ENCODE peak calls at places on chromosomes 3 and 15, in seven cellular contexts. P is HCT116, D is OCI-LY7, F is MM.1S, A is GM23248, U is PC-3, Z is hepatocyte. W is an unnamed sample.

GRCh38 chr3:114454592-114455251 is 160.9 kb downstream of the TIGIT start:
- DNase-seq in F (no peak), Z (no peak), P (no peak), D (peak; percentile 40), A (peak; percentile 37), U (no peak), W (peak; percentile 61)

GRCh38 chr3:72745146-72745976 is 102.9 kb downstream of the SHQ1 start:
- DNase-seq in Z (peak; percentile 79), A (no peak), F (no peak), P (no peak), U (peak; percentile 72), D (no peak), W (peak; percentile 13)

GRCh38 chr15:100544946-100545345 is 16.2 kb upstream of the CERS3 start:
- DNase-seq in U (no peak), A (no peak), D (no peak), Z (no peak), P (no peak), F (no peak), W (no peak)

GRCh38 chr15:52448010-52448890 is 80.4 kb downstream of the MYO5A start:
- DNase-seq in D (no peak), Z (no peak), F (no peak), A (no peak), U (no peak), P (no peak), W (no peak)

GRCh38 chr3:187567741-187568140 is 102.5 kb downstream of the SST start:
- DNase-seq in P (no peak), Z (no peak), D (no peak), F (no peak), U (no peak), A (peak; percentile 65), W (no peak)

GRCh38 chr3:175737646-175738572 is 878.8 kb downstream of the NAALADL2 start:
- DNase-seq in D (no peak), P (no peak), U (peak; percentile 84), F (no peak), A (peak; percentile 70), Z (no peak), W (no peak)

GRCh38 chr3:136396916-136397315 is 146.8 kb downstream of the PCCB start:
- DNase-seq in U (no peak), F (no peak), D (no peak), Z (no peak), A (peak; percentile 7), P (no peak), W (no peak)

GRCh38 chr3:132549890-132550578 is 47.0 kb upstream of the ACKR4 start:
- DNase-seq in A (peak; percentile 79), F (peak; percentile 67), D (no peak), U (peak; percentile 85), Z (no peak), P (no peak), W (no peak)

GRCh38 chr3:54324069-54324468 is 201.7 kb downstream of the CACNA2D3 start:
- DNase-seq in D (no peak), U (no peak), Z (no peak), P (no peak), F (no peak), A (no peak), W (no peak)

GRCh38 chr3:54322354-54322753 is 200.0 kb downstream of the CACNA2D3 start:
- DNase-seq in F (no peak), P (no peak), U (no peak), Z (peak; percentile 85), A (no peak), D (no peak), W (no peak)

GRCh38 chr3:54321515-54321914 is 199.2 kb downstream of the CACNA2D3 start:
- DNase-seq in F (no peak), P (no peak), D (no peak), A (no peak), Z (peak; percentile 60), U (no peak), W (peak; percentile 37)

GRCh38 chr3:54320376-54320775 is 198.0 kb downstream of the CACNA2D3 start:
- DNase-seq in P (no peak), U (no peak), F (no peak), D (no peak), A (no peak), Z (no peak), W (no peak)
- H3K4me2 ChIP-seq in P (no peak overlapping the region), U (no peak overlapping the region), F (no peak overlapping the region), D (no peak overlapping the region), A (no peak overlapping the region), Z (no peak overlapping the region), W (no peak overlapping the region)

GRCh38 chr3:102207173-102207572 is 227.6 kb upstream of the ZPLD1 start:
- DNase-seq in U (no peak), A (peak; percentile 30), F (no peak), Z (no peak), P (no peak), D (no peak), W (no peak)

GRCh38 chr3:102205647-102206046 is 229.2 kb upstream of the ZPLD1 start:
- DNase-seq in A (no peak), D (no peak), P (no peak), F (no peak), U (no peak), Z (no peak), W (no peak)

DNA sequence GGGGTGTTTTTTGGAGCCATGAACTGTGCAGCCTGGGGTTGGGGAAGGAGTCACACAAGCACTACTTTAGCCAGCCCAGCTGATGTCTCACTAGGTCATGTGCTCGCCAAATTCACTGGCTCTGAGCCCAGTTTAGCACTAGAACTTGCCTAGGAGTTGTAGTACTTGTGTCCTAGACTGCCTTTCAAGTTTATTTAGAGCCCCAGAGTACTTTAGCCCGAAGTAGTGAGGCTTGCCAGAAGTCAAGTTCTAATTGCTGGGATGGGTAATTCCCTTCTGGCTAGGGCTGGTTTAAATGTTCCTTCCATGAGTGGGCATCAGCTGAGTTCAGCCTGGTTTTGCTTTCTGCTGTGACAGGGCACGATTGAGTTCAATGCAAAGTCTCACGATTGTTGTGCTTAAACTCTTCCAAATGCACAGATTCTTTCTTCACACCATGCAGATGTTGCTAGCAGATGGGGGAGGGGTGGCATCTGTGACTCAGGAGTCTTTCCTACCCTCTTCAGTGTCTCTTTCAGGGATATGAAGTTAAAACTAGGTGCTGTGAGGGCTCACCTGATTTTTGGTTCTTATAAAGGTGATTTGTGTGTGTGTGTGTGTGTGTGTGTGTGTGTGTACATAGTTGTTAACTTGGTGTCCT is 228.2 kb upstream of the ZPLD1 start:
- DNase-seq in Z (peak; percentile 26), D (no peak), F (no peak), P (no peak), U (peak; percentile 32), A (peak; percentile 80), W (no peak)
- TF ChIP-seq EZH2phosphoT487 in Z (no peak), D (no peak), F (no peak), P (no peak), U (no peak), A (no peak), W (no peak)

GRCh38 chr15:96349933-96350292 is 19.4 kb downstream of the NR2F2 start:
- DNase-seq in P (no peak), D (no peak), Z (no peak), U (no peak), A (no peak), F (no peak), W (peak; percentile 62)

GRCh38 chr15:96349034-96349932 is 18.8 kb downstream of the NR2F2 start:
- DNase-seq in F (no peak), A (no peak), U (no peak), D (no peak), Z (no peak), P (no peak), W (peak; percentile 7)

GRCh38 chr15:96350321-96350720 is 19.8 kb downstream of the NR2F2 start:
- DNase-seq in A (no peak), U (no peak), P (no peak), F (no peak), Z (no peak), D (no peak), W (peak; percentile 10)

GRCh38 chr15:96347181-96348111 is 16.9 kb downstream of the NR2F2 start:
- DNase-seq in A (no peak), F (no peak), P (no peak), Z (no peak), U (no peak), D (no peak), W (peak; percentile 86)

DNA sequence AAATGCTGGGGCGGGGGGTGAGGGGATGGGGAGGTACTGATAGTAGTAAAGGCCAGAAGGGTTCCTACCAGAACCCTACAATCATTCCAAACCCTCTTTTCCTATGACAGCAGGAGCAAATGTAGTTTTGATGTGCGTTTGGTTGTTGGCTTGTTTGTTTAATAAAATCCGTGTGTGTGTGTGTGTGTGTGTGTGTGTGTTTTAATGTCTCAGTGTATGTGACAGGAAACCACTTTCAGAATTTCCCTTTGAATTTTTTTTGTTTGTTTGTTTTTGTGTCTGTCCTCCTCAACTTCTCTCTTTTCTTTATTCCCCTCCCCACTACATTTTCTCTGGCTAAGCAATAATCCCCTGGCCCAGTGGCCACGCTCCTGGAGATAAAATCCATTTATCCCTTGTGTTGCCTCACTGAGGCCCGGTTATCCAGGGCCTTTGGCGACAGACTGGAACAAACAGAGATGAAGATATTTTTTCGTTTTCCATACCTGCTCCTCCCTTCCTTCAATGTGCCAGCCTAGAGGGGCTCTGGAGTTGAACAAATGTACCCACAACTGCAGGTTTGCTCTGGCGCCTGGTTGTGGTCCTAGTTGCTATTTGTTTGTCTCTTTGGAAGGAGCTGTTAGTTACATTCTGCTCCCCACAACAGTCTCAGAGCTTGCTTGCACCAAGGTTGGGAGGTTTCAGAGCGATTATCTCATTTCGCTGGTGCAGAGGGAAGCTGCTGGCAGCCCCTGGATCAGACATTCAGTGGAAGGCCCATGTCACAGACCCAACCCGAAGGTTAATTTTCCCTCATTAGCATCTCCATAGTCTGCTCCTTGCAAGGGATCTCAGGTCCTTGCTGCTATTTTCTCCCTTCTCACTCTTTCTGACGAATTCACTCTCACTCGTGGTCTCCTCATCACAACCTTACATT is 17.9 kb downstream of the NR2F2 start:
- DNase-seq in A (no peak), D (no peak), U (no peak), P (no peak), F (no peak), Z (no peak), W (peak; percentile 47)
- H3K4me2 ChIP-seq in A (no peak overlapping the region), D (no peak overlapping the region), U (no peak overlapping the region), P (no peak overlapping the region), F (no peak overlapping the region), Z (no peak overlapping the region), W (peak overlapping the region; percentile 98)

GRCh38 chr3:18770800-18771199 is 345.7 kb upstream of the SATB1 start:
- DNase-seq in Z (no peak), P (no peak), U (no peak), F (peak; percentile 76), D (no peak), A (no peak), W (no peak)

GRCh38 chr3:18774319-18774877 is 349.3 kb upstream of the SATB1 start:
- DNase-seq in F (no peak), P (no peak), D (no peak), A (no peak), Z (no peak), U (peak; percentile 61), W (no peak)

GRCh38 chr3:18772699-18773305 is 347.7 kb upstream of the SATB1 start:
- DNase-seq in F (no peak), A (no peak), D (no peak), P (no peak), Z (no peak), U (no peak), W (no peak)

GRCh38 chr3:18767756-18768303 is 342.7 kb upstream of the SATB1 start:
- DNase-seq in D (no peak), P (no peak), U (peak; percentile 59), F (no peak), A (no peak), Z (no peak), W (no peak)

DNA sequence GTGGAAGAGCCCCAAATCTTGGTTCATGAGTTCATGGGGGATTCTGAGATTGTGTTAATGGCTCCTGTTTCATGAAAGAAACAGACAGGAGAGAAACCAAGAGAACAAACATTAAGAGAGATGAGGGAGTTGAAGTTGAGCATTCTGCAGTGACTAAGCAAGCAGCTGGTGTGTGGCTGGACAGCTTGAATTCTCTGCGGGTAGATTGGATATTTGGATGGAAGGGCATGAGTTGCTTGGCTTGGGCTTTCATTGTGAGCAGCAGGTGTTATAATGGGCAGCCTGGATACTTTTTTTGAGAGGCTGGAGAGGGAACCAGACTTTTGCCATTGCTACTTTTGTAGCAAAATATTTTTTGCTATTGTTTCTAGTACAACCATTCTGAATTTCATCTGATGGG is 346.8 kb upstream of the SATB1 start:
- DNase-seq in Z (no peak), A (no peak), D (no peak), F (no peak), U (no peak), P (no peak), W (no peak)
- TF ChIP-seq EZH2phosphoT487 in Z (no peak), A (no peak), D (no peak), F (no peak), U (no peak), P (no peak), W (no peak)